ENCODE peak calls at places on chromosomes 7 and 10, in eight cellular contexts. One of them, this sample, is unnamed.

GRCh38 chr10:75951627-75952026 is 520.2 kb downstream of the LRMDA start:
- DNase-seq in brain microvascular endothelial cell: no peak
- DNase-seq in AG04450: no peak
- DNase-seq in nephron progenitor cell: no peak
- DNase-seq in fibroblast of the aortic adventitia: no peak
- DNase-seq in Calu3: no peak
- DNase-seq in NB4: no peak
- DNase-seq in tibial nerve: no peak
- DNase-seq in this sample: no peak

GRCh38 chr10:91681361-91682276 is 48.7 kb upstream of the PPP1R3C start:
- DNase-seq in fibroblast of the aortic adventitia: no peak
- DNase-seq in AG04450: no peak
- DNase-seq in NB4: no peak
- DNase-seq in brain microvascular endothelial cell: no peak
- DNase-seq in tibial nerve: no peak
- DNase-seq in Calu3: peak; percentile 2
- DNase-seq in nephron progenitor cell: no peak
- DNase-seq in this sample: no peak

GRCh38 chr10:114576132-114576487 is 82.0 kb downstream of the ABLIM1 start:
- DNase-seq in nephron progenitor cell: no peak
- DNase-seq in AG04450: no peak
- DNase-seq in NB4: no peak
- DNase-seq in brain microvascular endothelial cell: no peak
- DNase-seq in Calu3: no peak
- DNase-seq in tibial nerve: no peak
- DNase-seq in fibroblast of the aortic adventitia: no peak
- DNase-seq in this sample: no peak

GRCh38 chr7:27723086-27723485 is 16.9 kb upstream of the TAX1BP1 start:
- DNase-seq in fibroblast of the aortic adventitia: no peak
- DNase-seq in Calu3: peak; percentile 58
- DNase-seq in NB4: peak; percentile 57
- DNase-seq in nephron progenitor cell: no peak
- DNase-seq in tibial nerve: no peak
- DNase-seq in AG04450: no peak
- DNase-seq in brain microvascular endothelial cell: no peak
- DNase-seq in this sample: no peak

GRCh38 chr7:36338256-36338655 is 51.4 kb upstream of the ANLN start:
- DNase-seq in nephron progenitor cell: no peak
- DNase-seq in AG04450: no peak
- DNase-seq in Calu3: no peak
- DNase-seq in fibroblast of the aortic adventitia: no peak
- DNase-seq in brain microvascular endothelial cell: no peak
- DNase-seq in tibial nerve: no peak
- DNase-seq in NB4: no peak
- DNase-seq in this sample: no peak

GRCh38 chr7:20737840-20738448 is 48.7 kb downstream of the SP8 start:
- DNase-seq in AG04450: no peak
- DNase-seq in NB4: no peak
- DNase-seq in nephron progenitor cell: no peak
- DNase-seq in tibial nerve: no peak
- DNase-seq in brain microvascular endothelial cell: no peak
- DNase-seq in fibroblast of the aortic adventitia: no peak
- DNase-seq in Calu3: no peak
- DNase-seq in this sample: no peak

GRCh38 chr7:78095549-78095948 is 297.0 kb downstream of the PHTF2 start:
- DNase-seq in NB4: no peak
- DNase-seq in nephron progenitor cell: no peak
- DNase-seq in brain microvascular endothelial cell: peak; percentile 82
- DNase-seq in AG04450: no peak
- DNase-seq in fibroblast of the aortic adventitia: peak; percentile 77
- DNase-seq in tibial nerve: no peak
- DNase-seq in Calu3: no peak
- DNase-seq in this sample: no peak

GRCh38 chr10:3048114-3049019 is 19.0 kb upstream of the PFKP start:
- DNase-seq in fibroblast of the aortic adventitia: peak; percentile 74
- DNase-seq in AG04450: no peak
- DNase-seq in NB4: no peak
- DNase-seq in nephron progenitor cell: peak; percentile 42
- DNase-seq in brain microvascular endothelial cell: no peak
- DNase-seq in tibial nerve: no peak
- DNase-seq in Calu3: no peak
- DNase-seq in this sample: no peak

GRCh38 chr10:131764929-131765328 is 135.9 kb upstream of the PPP2R2D start:
- DNase-seq in Calu3: no peak
- DNase-seq in fibroblast of the aortic adventitia: no peak
- DNase-seq in brain microvascular endothelial cell: no peak
- DNase-seq in tibial nerve: no peak
- DNase-seq in AG04450: no peak
- DNase-seq in nephron progenitor cell: no peak
- DNase-seq in NB4: no peak
- DNase-seq in this sample: no peak

GRCh38 chr7:106416430-106416829 is 131.6 kb upstream of the NAMPT start:
- DNase-seq in NB4: no peak
- DNase-seq in tibial nerve: no peak
- DNase-seq in AG04450: no peak
- DNase-seq in brain microvascular endothelial cell: no peak
- DNase-seq in fibroblast of the aortic adventitia: no peak
- DNase-seq in Calu3: no peak
- DNase-seq in nephron progenitor cell: no peak
- DNase-seq in this sample: no peak

GRCh38 chr10:86044029-86044428 is 322.6 kb downstream of the GRID1 start:
- DNase-seq in Calu3: no peak
- DNase-seq in brain microvascular endothelial cell: no peak
- DNase-seq in tibial nerve: no peak
- DNase-seq in fibroblast of the aortic adventitia: no peak
- DNase-seq in AG04450: no peak
- DNase-seq in nephron progenitor cell: no peak
- DNase-seq in NB4: no peak
- DNase-seq in this sample: no peak

GRCh38 chr10:100972115-100972903 is 3.0 kb downstream of the SEMA4G start:
- DNase-seq in AG04450: no peak
- DNase-seq in fibroblast of the aortic adventitia: no peak
- DNase-seq in Calu3: no peak
- DNase-seq in tibial nerve: no peak
- DNase-seq in NB4: no peak
- DNase-seq in brain microvascular endothelial cell: no peak
- DNase-seq in nephron progenitor cell: no peak
- DNase-seq in this sample: no peak

GRCh38 chr7:114979388-114979787 is 57.5 kb downstream of the MDFIC start:
- DNase-seq in NB4: no peak
- DNase-seq in Calu3: peak; percentile 70
- DNase-seq in brain microvascular endothelial cell: peak; percentile 37
- DNase-seq in nephron progenitor cell: no peak
- DNase-seq in AG04450: no peak
- DNase-seq in fibroblast of the aortic adventitia: peak; percentile 93
- DNase-seq in tibial nerve: no peak
- DNase-seq in this sample: no peak

GRCh38 chr10:91296471-91296870 is 76.0 kb downstream of the PCGF5 start:
- DNase-seq in NB4: peak; percentile 16
- DNase-seq in brain microvascular endothelial cell: no peak
- DNase-seq in AG04450: no peak
- DNase-seq in fibroblast of the aortic adventitia: peak; percentile 23
- DNase-seq in Calu3: no peak
- DNase-seq in tibial nerve: no peak
- DNase-seq in nephron progenitor cell: no peak
- DNase-seq in this sample: no peak

GRCh38 chr10:58177362-58177947 is 90.2 kb downstream of the IPMK start:
- DNase-seq in fibroblast of the aortic adventitia: peak; percentile 66
- DNase-seq in Calu3: no peak
- DNase-seq in tibial nerve: no peak
- DNase-seq in AG04450: no peak
- DNase-seq in NB4: peak; percentile 41
- DNase-seq in brain microvascular endothelial cell: no peak
- DNase-seq in nephron progenitor cell: no peak
- DNase-seq in this sample: no peak

GRCh38 chr7:34281260-34281659 is 375.9 kb downstream of the BMPER start:
- DNase-seq in AG04450: no peak
- DNase-seq in brain microvascular endothelial cell: no peak
- DNase-seq in tibial nerve: no peak
- DNase-seq in NB4: peak; percentile 28
- DNase-seq in nephron progenitor cell: no peak
- DNase-seq in fibroblast of the aortic adventitia: no peak
- DNase-seq in Calu3: peak; percentile 14
- DNase-seq in this sample: no peak

GRCh38 chr10:122474145-122474739 is 12.9 kb downstream of the HTRA1 start:
- DNase-seq in brain microvascular endothelial cell: peak; percentile 61
- DNase-seq in tibial nerve: no peak
- DNase-seq in AG04450: no peak
- DNase-seq in NB4: no peak
- DNase-seq in Calu3: no peak
- DNase-seq in fibroblast of the aortic adventitia: no peak
- DNase-seq in nephron progenitor cell: no peak
- DNase-seq in this sample: no peak

GRCh38 chr7:100588438-100588837 is 2.3 kb downstream of the FBXO24 start:
- DNase-seq in Calu3: no peak
- DNase-seq in brain microvascular endothelial cell: peak; percentile 25
- DNase-seq in nephron progenitor cell: no peak
- DNase-seq in fibroblast of the aortic adventitia: no peak
- DNase-seq in AG04450: no peak
- DNase-seq in NB4: peak; percentile 75
- DNase-seq in tibial nerve: no peak
- DNase-seq in this sample: no peak

GRCh38 chr10:49187950-49188761 is at the start of gene TMEM273:
- DNase-seq in nephron progenitor cell: no peak
- DNase-seq in AG04450: no peak
- DNase-seq in Calu3: no peak
- DNase-seq in brain microvascular endothelial cell: no peak
- DNase-seq in NB4: peak; percentile 80
- DNase-seq in tibial nerve: peak; percentile 42
- DNase-seq in fibroblast of the aortic adventitia: no peak
- DNase-seq in this sample: no peak

GRCh38 chr10:78535716-78536218 is 502.1 kb downstream of the RPS24 start:
- DNase-seq in nephron progenitor cell: no peak
- DNase-seq in fibroblast of the aortic adventitia: no peak
- DNase-seq in tibial nerve: no peak
- DNase-seq in brain microvascular endothelial cell: no peak
- DNase-seq in NB4: no peak
- DNase-seq in AG04450: no peak
- DNase-seq in Calu3: no peak
- DNase-seq in this sample: no peak

GRCh38 chr10:126569513-126570447 is 100.7 kb downstream of the C10orf90 start:
- DNase-seq in fibroblast of the aortic adventitia: peak; percentile 90
- DNase-seq in AG04450: peak; percentile 50
- DNase-seq in tibial nerve: no peak
- DNase-seq in nephron progenitor cell: no peak
- DNase-seq in NB4: no peak
- DNase-seq in Calu3: no peak
- DNase-seq in brain microvascular endothelial cell: peak; percentile 91
- DNase-seq in this sample: no peak

GRCh38 chr10:103676058-103676785 is 179.2 kb downstream of the SH3PXD2A start:
- DNase-seq in fibroblast of the aortic adventitia: peak; percentile 81
- DNase-seq in NB4: no peak
- DNase-seq in tibial nerve: peak; percentile 82
- DNase-seq in Calu3: no peak
- DNase-seq in nephron progenitor cell: no peak
- DNase-seq in AG04450: no peak
- DNase-seq in brain microvascular endothelial cell: peak; percentile 17
- DNase-seq in this sample: no peak

GRCh38 chr7:47788083-47788482 is 160.2 kb downstream of the PKD1L1 start:
- DNase-seq in Calu3: no peak
- DNase-seq in AG04450: no peak
- DNase-seq in brain microvascular endothelial cell: no peak
- DNase-seq in fibroblast of the aortic adventitia: no peak
- DNase-seq in nephron progenitor cell: no peak
- DNase-seq in NB4: no peak
- DNase-seq in tibial nerve: no peak
- DNase-seq in this sample: no peak

GRCh38 chr7:106165328-106165727 is 53.2 kb upstream of the SYPL1 start:
- DNase-seq in tibial nerve: no peak
- DNase-seq in Calu3: no peak
- DNase-seq in nephron progenitor cell: no peak
- DNase-seq in brain microvascular endothelial cell: peak; percentile 82
- DNase-seq in AG04450: no peak
- DNase-seq in fibroblast of the aortic adventitia: peak; percentile 86
- DNase-seq in NB4: peak; percentile 64
- DNase-seq in this sample: no peak

GRCh38 chr10:15868006-15868405 is 7.7 kb upstream of the MINDY3 start:
- DNase-seq in AG04450: no peak
- DNase-seq in tibial nerve: no peak
- DNase-seq in nephron progenitor cell: no peak
- DNase-seq in NB4: no peak
- DNase-seq in Calu3: no peak
- DNase-seq in brain microvascular endothelial cell: no peak
- DNase-seq in fibroblast of the aortic adventitia: no peak
- DNase-seq in this sample: no peak

GRCh38 chr10:34985823-34986222 is 104.3 kb downstream of the CUL2 start:
- DNase-seq in NB4: peak; percentile 21
- DNase-seq in Calu3: no peak
- DNase-seq in brain microvascular endothelial cell: no peak
- DNase-seq in AG04450: no peak
- DNase-seq in fibroblast of the aortic adventitia: peak; percentile 27
- DNase-seq in nephron progenitor cell: no peak
- DNase-seq in tibial nerve: no peak
- DNase-seq in this sample: no peak
- TF ChIP-seq CTCF in NB4: no peak
- TF ChIP-seq CTCF in Calu3: no peak
- TF ChIP-seq CTCF in brain microvascular endothelial cell: peak; percentile 46
- TF ChIP-seq CTCF in AG04450: peak; percentile 38
- TF ChIP-seq CTCF in fibroblast of the aortic adventitia: peak; percentile 36
- TF ChIP-seq CTCF in nephron progenitor cell: no peak
- TF ChIP-seq CTCF in tibial nerve: no peak
- TF ChIP-seq CTCF in this sample: no peak

GRCh38 chr7:148932-149855 is 43.2 kb upstream of the FAM20C start:
- DNase-seq in Calu3: peak; percentile 99
- DNase-seq in tibial nerve: peak; percentile 96
- DNase-seq in AG04450: peak; percentile 98
- DNase-seq in NB4: peak; percentile 96
- DNase-seq in brain microvascular endothelial cell: peak; percentile 98
- DNase-seq in nephron progenitor cell: peak; percentile 98
- DNase-seq in fibroblast of the aortic adventitia: peak; percentile 100
- DNase-seq in this sample: peak; percentile 75
- TF ChIP-seq CTCF in Calu3: no peak
- TF ChIP-seq CTCF in tibial nerve: no peak
- TF ChIP-seq CTCF in AG04450: no peak
- TF ChIP-seq CTCF in NB4: no peak
- TF ChIP-seq CTCF in brain microvascular endothelial cell: no peak
- TF ChIP-seq CTCF in nephron progenitor cell: no peak
- TF ChIP-seq CTCF in fibroblast of the aortic adventitia: no peak
- TF ChIP-seq CTCF in this sample: no peak

GRCh38 chr7:28840515-28841125 is 117.5 kb downstream of the TRIL start:
- DNase-seq in Calu3: no peak
- DNase-seq in nephron progenitor cell: no peak
- DNase-seq in fibroblast of the aortic adventitia: no peak
- DNase-seq in AG04450: no peak
- DNase-seq in brain microvascular endothelial cell: peak; percentile 8
- DNase-seq in NB4: no peak
- DNase-seq in tibial nerve: no peak
- DNase-seq in this sample: no peak
- TF ChIP-seq CTCF in Calu3: peak; percentile 24
- TF ChIP-seq CTCF in nephron progenitor cell: peak; percentile 38
- TF ChIP-seq CTCF in fibroblast of the aortic adventitia: peak; percentile 36
- TF ChIP-seq CTCF in AG04450: peak; percentile 62
- TF ChIP-seq CTCF in brain microvascular endothelial cell: peak; percentile 69
- TF ChIP-seq CTCF in NB4: peak; percentile 32
- TF ChIP-seq CTCF in tibial nerve: no peak
- TF ChIP-seq CTCF in this sample: peak; percentile 6

GRCh38 chr7:132446666-132447217 is 129.5 kb downstream of the PLXNA4 start:
- DNase-seq in fibroblast of the aortic adventitia: no peak
- DNase-seq in NB4: no peak
- DNase-seq in Calu3: no peak
- DNase-seq in nephron progenitor cell: no peak
- DNase-seq in brain microvascular endothelial cell: no peak
- DNase-seq in AG04450: no peak
- DNase-seq in tibial nerve: no peak
- DNase-seq in this sample: no peak
- TF ChIP-seq CTCF in fibroblast of the aortic adventitia: no peak
- TF ChIP-seq CTCF in NB4: no peak
- TF ChIP-seq CTCF in Calu3: no peak
- TF ChIP-seq CTCF in nephron progenitor cell: no peak
- TF ChIP-seq CTCF in brain microvascular endothelial cell: no peak
- TF ChIP-seq CTCF in AG04450: no peak
- TF ChIP-seq CTCF in tibial nerve: no peak
- TF ChIP-seq CTCF in this sample: no peak